ENCODE peak calls at places on chromosomes 7 and 10, in six cellular contexts. E is psoas muscle, M is sigmoid colon, U is heart left ventricle, A is neuronal stem cell, V is body of pancreas. Y is an unnamed sample.

GRCh38 chr10:80144302-80145131 is 12.0 kb downstream of the PLAC9 start:
- DNase-seq in U (no peak), V (peak; percentile 55), E (peak; percentile 45), A (no peak), M (no peak), Y (peak; percentile 86)

GRCh38 chr7:102175423-102176170 is 111.1 kb upstream of the SH2B2 start:
- DNase-seq in E (peak; percentile 42), M (peak; percentile 88), U (no peak), V (no peak), A (no peak), Y (no peak)

GRCh38 chr7:117588352-117588794 is 108.5 kb downstream of the CFTR start:
- DNase-seq in U (no peak), V (no peak), E (no peak), M (no peak), A (no peak), Y (no peak)

GRCh38 chr7:20477091-20477490 is 138.4 kb upstream of the ABCB5 start:
- DNase-seq in M (no peak), E (no peak), U (no peak), V (no peak), A (no peak), Y (no peak)

GRCh38 chr7:29871787-29872398 is 65.6 kb downstream of the WIPF3 start:
- DNase-seq in E (no peak), U (no peak), A (no peak), V (no peak), M (no peak), Y (no peak)

GRCh38 chr10:50289196-50289595 is 37.9 kb upstream of the ASAH2 start:
- DNase-seq in M (no peak), U (no peak), E (no peak), A (no peak), V (no peak), Y (no peak)

GRCh38 chr7:83655951-83656556 is 7.1 kb upstream of the SEMA3E start:
- DNase-seq in A (no peak), M (no peak), E (no peak), V (peak; percentile 57), U (no peak), Y (no peak)

GRCh38 chr10:3091346-3091787 is 24.0 kb downstream of the PFKP start:
- DNase-seq in U (no peak), M (no peak), V (no peak), A (no peak), E (no peak), Y (peak; percentile 81)

GRCh38 chr10:62008943-62009342 is 107.4 kb downstream of the ARID5B start:
- DNase-seq in U (no peak), M (no peak), A (no peak), E (no peak), V (no peak), Y (no peak)

GRCh38 chr10:3532644-3533043 is 252.4 kb downstream of the KLF6 start:
- DNase-seq in A (no peak), V (no peak), E (no peak), U (no peak), M (no peak), Y (no peak)

GRCh38 chr10:95896066-95896850 is 11.5 kb upstream of the CC2D2B start:
- DNase-seq in V (no peak), A (no peak), E (no peak), U (no peak), M (no peak), Y (no peak)

GRCh38 chr10:12334186-12334530 is 15.2 kb upstream of the CAMK1D start:
- DNase-seq in M (no peak), V (no peak), E (no peak), A (no peak), U (no peak), Y (no peak)

GRCh38 chr10:59557052-59557451 is 152.6 kb downstream of the SLC16A9 start:
- DNase-seq in V (peak; percentile 29), M (no peak), A (peak; percentile 48), U (no peak), E (no peak), Y (no peak)

GRCh38 chr7:3682028-3682712 is 381.1 kb downstream of the SDK1 start:
- DNase-seq in E (no peak), M (peak; percentile 50), V (peak; percentile 35), U (no peak), A (no peak), Y (no peak)

GRCh38 chr7:6284055-6284400 is 11.6 kb upstream of the CYTH3 start:
- DNase-seq in U (no peak), M (no peak), E (no peak), V (no peak), A (no peak), Y (no peak)

GRCh38 chr10:118850418-118851061 is 95.8 kb upstream of the CACUL1 start:
- DNase-seq in V (peak; percentile 75), E (peak; percentile 67), U (peak; percentile 57), M (no peak), A (peak; percentile 41), Y (peak; percentile 87)

GRCh38 chr7:18610331-18610948 is 114.9 kb downstream of the HDAC9 start:
- DNase-seq in M (no peak), A (peak; percentile 32), U (no peak), V (peak; percentile 11), E (no peak), Y (no peak)

GRCh38 chr10:43272030-43272429 is 5.2 kb upstream of the RASGEF1A start:
- DNase-seq in M (no peak), U (no peak), A (no peak), V (no peak), E (no peak), Y (no peak)

GRCh38 chr7:129225931-129226572 is 1.2 kb downstream of the AHCYL2 start:
- DNase-seq in A (no peak), U (no peak), E (no peak), V (peak; percentile 16), M (no peak), Y (no peak)

GRCh38 chr10:58486821-58487220 is 25.9 kb upstream of the BICC1 start:
- DNase-seq in M (no peak), U (no peak), V (no peak), E (no peak), A (no peak), Y (no peak)

GRCh38 chr10:103353281-103353680 is 2.3 kb upstream of the PCGF6 start:
- DNase-seq in V (no peak), E (no peak), U (no peak), M (no peak), A (no peak), Y (no peak)

GRCh38 chr7:27128034-27128433 is 2.5 kb downstream of the HOXA4 start:
- DNase-seq in V (no peak), A (no peak), M (no peak), E (no peak), U (no peak), Y (no peak)

GRCh38 chr7:27131390-27131819 is 848 bp upstream of the HOXA4 start:
- DNase-seq in M (no peak), U (no peak), E (no peak), A (no peak), V (no peak), Y (no peak)

GRCh38 chr7:27128776-27129728 is 1.5 kb downstream of the HOXA4 start:
- DNase-seq in U (no peak), M (no peak), A (no peak), E (no peak), V (no peak), Y (peak; percentile 78)

GRCh38 chr7:27130540-27131389 is at the start of gene HOXA4:
- DNase-seq in V (peak; percentile 60), U (peak; percentile 75), A (no peak), E (peak; percentile 96), M (peak; percentile 98), Y (peak; percentile 98)

GRCh38 chr7:27129729-27130539 is 623 bp downstream of the HOXA4 start:
- DNase-seq in E (peak; percentile 59), M (peak; percentile 68), V (no peak), U (no peak), A (no peak), Y (peak; percentile 78)
- H3K4me1 ChIP-seq in E (peaks cover 76% of the 10 kb centered on the region), M (peaks cover 70% of the 10 kb centered on the region), V (peaks cover 10% of the 10 kb centered on the region), U (peaks cover 5% of the 10 kb centered on the region), A (no peaks in the 10 kb centered on the region), Y (peaks cover 23% of the 10 kb centered on the region)

DNA sequence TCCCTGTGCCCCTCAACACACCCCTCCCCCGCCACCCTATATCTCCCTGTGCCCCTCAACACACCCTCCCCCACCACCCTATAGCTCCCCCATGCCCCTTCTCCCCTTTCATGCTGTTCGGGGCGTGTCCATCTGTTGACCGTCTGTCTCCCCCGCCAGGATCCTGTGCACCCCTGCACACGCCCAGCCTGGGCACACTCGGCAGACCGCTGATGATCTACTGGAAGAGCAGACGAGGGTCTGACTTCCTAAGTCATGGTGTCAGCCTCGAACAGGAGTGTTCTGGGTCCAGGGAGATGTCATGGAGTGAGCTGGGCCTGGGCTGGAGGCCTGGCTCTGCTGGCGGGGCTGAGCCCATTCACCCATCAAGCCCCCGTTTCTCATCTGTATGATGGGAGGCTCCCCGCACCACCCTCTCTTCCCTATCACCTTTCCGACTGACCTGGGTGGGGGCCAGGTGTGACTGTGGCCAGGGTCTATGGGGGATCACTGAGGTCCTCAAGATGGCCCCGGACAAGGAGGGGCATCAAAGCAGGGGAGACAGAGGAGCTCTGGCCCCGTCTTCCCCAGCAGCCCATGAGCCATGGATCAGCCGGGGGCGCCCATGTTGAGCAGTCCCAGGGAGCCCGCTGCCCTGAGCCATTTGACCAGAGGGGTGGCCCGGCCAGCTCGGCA is 48.3 kb downstream of the PDGFA start:
- DNase-seq in M (no peak), V (no peak), U (no peak), E (no peak), A (no peak), Y (peak; percentile 45)
- H3K27ac ChIP-seq in M (peak overlapping the region; percentile 42), V (no peak overlapping the region), U (peak overlapping the region; percentile 42), E (peak overlapping the region; percentile 84), A (no peak overlapping the region), Y (peak overlapping the region; percentile 83)

DNA sequence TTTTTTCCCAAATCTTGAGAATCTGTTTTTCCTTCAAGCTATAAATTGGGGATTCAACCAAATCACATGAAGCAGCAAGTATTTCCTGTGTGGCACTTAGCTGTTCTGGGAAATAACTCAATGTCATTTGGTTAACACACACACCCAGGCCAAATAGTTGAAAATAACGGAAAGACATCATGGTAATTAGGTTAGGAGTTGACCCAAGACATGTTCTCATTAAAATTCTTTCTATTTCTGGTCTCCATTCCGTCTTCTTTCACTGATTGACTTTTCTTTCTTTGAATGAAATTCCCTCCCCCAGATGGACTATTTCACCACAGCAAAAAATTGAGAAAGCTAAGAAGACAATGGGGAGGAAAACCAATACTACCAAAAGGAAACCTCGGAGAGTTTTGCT is 30.5 kb downstream of the NRP1 start:
- DNase-seq in M (no peak), U (no peak), E (no peak), V (no peak), A (no peak), Y (no peak)
- H3K4me1 ChIP-seq in M (peaks cover 22% of the 10 kb centered on the region), U (peaks cover 75% of the 10 kb centered on the region), E (peaks cover 49% of the 10 kb centered on the region), V (no peaks in the 10 kb centered on the region), A (peaks cover 22% of the 10 kb centered on the region), Y (peaks cover 6% of the 10 kb centered on the region)

DNA sequence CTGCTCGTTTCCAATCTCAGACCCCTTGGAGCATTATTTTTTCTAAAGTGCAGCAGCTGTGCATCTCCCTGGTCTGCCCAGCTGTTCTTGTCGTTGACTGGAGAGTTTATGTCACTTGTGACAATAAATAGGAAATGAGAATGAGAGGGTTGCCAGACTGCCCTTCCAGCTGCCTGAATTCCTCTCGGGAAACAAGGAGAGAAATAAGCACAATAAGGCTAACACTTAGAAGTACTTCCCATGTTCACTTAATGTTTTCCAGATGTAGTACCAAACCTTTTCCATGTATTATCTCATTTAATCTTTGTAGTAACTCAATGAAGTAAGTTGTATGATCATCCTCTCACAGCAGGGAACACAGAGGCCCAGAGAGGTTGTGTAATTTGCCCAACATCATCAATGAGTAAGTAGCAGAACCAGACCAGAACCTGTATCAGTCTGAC is 19.9 kb downstream of the UBTD1 start:
- DNase-seq in A (no peak), E (no peak), M (no peak), V (no peak), U (no peak), Y (no peak)
- H3K27ac ChIP-seq in A (no peak overlapping the region), E (peak overlapping the region; percentile 27), M (peak overlapping the region; percentile 9), V (no peak overlapping the region), U (peak overlapping the region; percentile 33), Y (no peak overlapping the region)

Y was measured in kidney.